ENCODE peak calls at places on chromosomes 12 and 14, in five cellular contexts. J, W, V, K and H are unnamed samples. For H3K9me3, the result is how much of the 10 kb centered on the place peaks cover.

GRCh38 chr12:127628655-127629054 is 638.3 kb upstream of the TMEM132C start:
- DNase-seq in K (no peak), W (no peak), J (no peak), V (no peak), H (no peak)

GRCh38 chr14:90281261-90281660 is 24.9 kb downstream of the PSMC1 start:
- DNase-seq in W (no peak), K (no peak), V (no peak), J (no peak), H (no peak)

GRCh38 chr12:119593578-119594398 is at the start of gene TMEM233:
- DNase-seq in V (no peak), W (no peak), K (no peak), J (no peak), H (no peak)

GRCh38 chr14:65866422-65866821 is 453.9 kb downstream of the FUT8 start:
- DNase-seq in K (no peak), V (no peak), J (no peak), W (no peak), H (no peak)

GRCh38 chr12:4286771-4287317 is 13.3 kb downstream of the CCND2 start:
- DNase-seq in K (no peak), W (no peak), V (no peak), J (no peak), H (no peak)

GRCh38 chr12:103930787-103931536 is 752 bp downstream of the HSP90B1 start:
- DNase-seq in W (peak), K (no peak), V (no peak), J (peak), H (peak)

GRCh38 chr14:67533754-67534085 is 630 bp downstream of the PLEKHH1 start:
- DNase-seq in J (no peak), V (no peak), K (no peak), W (no peak), H (no peak)

GRCh38 chr14:99649219-99649618 is 4.3 kb downstream of the HHIPL1 start:
- DNase-seq in V (no peak), K (no peak), W (no peak), J (no peak), H (no peak)

GRCh38 chr12:51760231-51760630 is 88.3 kb downstream of the FIGNL2 start:
- DNase-seq in V (no peak), W (no peak), J (no peak), K (no peak), H (no peak)

GRCh38 chr12:34334538-34334937 is 312.2 kb downstream of the ALG10 start:
- DNase-seq in V (no peak), J (no peak), K (no peak), W (no peak), H (no peak)

GRCh38 chr12:34335819-34336262 is 313.5 kb downstream of the ALG10 start:
- DNase-seq in V (no peak), K (no peak), W (peak), J (no peak), H (no peak)

GRCh38 chr12:34338751-34339150 is 316.5 kb downstream of the ALG10 start:
- DNase-seq in V (no peak), J (no peak), W (no peak), K (no peak), H (no peak)

GRCh38 chr12:34334953-34335743 is 312.9 kb downstream of the ALG10 start:
- DNase-seq in V (no peak), K (no peak), W (no peak), J (no peak), H (no peak)

GRCh38 chr12:34336619-34337465 is 314.5 kb downstream of the ALG10 start:
- DNase-seq in K (no peak), J (no peak), V (no peak), W (no peak), H (no peak)
- H3K9me3 ChIP-seq in K (under half), J (under half), V (under half), W (under half), H (under half)

DNA sequence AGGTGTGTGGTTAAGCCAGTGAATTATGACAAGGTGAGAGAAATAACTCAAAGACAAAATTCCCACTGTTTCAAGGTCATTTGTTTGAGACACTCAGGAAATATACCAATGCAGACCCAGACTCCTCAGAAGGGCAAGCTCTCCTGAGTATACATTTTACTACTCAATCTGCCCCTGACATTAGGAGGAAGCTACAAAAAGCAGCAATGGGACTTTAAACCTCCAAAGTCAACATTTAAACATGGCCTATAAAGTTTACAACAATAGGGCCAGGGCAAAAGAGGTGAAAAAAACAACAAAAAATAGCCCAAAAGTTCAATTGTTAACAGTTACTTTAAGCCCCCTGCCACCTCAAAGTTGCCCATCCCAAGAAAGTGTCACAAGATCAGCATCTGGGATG is 19.5 kb upstream of the PEX5 start:
- DNase-seq in K (no peak), W (no peak), V (no peak), J (no peak), H (no peak)
- H3K9me3 ChIP-seq in K (under half), W (under half), V (under half), J (under half), H (under half)

GRCh38 chr12:132197581-132198281 is 53.5 kb downstream of the NOC4L start:
- DNase-seq in W (peak), V (no peak), K (no peak), J (no peak), H (no peak)
- H3K9me3 ChIP-seq in W (under half), V (under half), K (under half), J (under half), H (under half)

GRCh38 chr14:106276326-106277267 is 750.2 kb downstream of the TMEM121 start:
- DNase-seq in W (no peak), J (no peak), V (no peak), K (no peak), H (no peak)

DNA sequence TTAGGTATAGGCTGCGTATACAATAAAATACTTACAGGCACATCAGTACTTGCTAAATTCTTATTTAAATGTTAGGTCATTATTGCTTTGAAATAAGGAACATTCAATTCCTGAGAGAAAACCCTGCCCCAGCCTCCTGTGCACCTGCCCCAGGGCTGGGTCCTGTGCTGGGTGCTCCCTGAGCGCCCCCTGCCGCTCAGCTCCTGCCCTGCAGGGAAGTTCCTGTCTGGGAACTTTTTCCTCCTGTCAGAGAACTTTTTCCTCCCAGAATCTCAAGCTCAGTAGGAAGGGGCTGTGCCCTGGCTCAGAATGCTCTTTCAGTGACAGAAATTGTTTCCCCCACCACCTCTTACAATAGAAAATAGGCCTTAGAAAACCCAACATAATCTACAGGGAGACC is 751.1 kb downstream of the TMEM121 start:
- DNase-seq in V (peak), W (peak), J (no peak), K (no peak), H (no peak)
- H3K9me3 ChIP-seq in V (under half), W (under half), J (under half), K (under half), H (under half)

GRCh38 chr14:20274062-20274461 is 31.7 kb downstream of the TTC5 start:
- DNase-seq in K (no peak), J (no peak), V (no peak), W (no peak), H (no peak)

DNA sequence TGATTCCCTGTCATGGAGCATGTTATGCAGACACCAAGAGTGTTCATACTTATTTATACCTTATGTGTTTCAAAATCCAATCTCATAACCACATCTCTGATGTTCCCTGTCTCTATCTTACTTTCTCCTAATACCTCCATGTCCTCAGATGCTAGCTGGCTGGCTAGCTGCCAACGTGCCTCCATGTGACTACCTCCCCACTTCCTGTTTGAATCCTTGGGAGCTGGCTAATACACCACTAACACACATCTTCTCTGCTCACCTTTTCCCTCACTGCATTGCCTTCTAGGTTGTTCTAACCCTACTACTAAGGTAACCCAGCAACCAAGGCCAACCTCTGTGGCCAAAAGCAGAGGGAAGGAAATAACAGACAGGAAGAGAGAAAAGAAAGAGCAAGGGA is 27.3 kb downstream of the TTC5 start:
- DNase-seq in K (no peak), W (peak), V (no peak), J (no peak), H (no peak)
- H3K9me3 ChIP-seq in K (under half), W (under half), V (under half), J (under half), H (under half)